ENCODE peak calls at places on chromosomes 3 and 15, in five cellular contexts. One of them, this sample, is unnamed.

GRCh38 chr3:31361391-31362273 is 171.1 kb upstream of the STT3B start:
- DNase-seq in stimulated activated CD8-positive, alpha-beta memory T cell treated with anti-CD3 and anti-CD28 coated beads, Interleukin-4, amount 100 ng/mL, for 1 hour: no peak
- DNase-seq in mucosa of gallbladder: no peak
- DNase-seq in epithelial cell of esophagus: no peak
- DNase-seq in SK-N-SH: no peak
- DNase-seq in this sample: no peak

GRCh38 chr3:53350652-53351051 is 3.3 kb upstream of the DCP1A start:
- DNase-seq in stimulated activated CD8-positive, alpha-beta memory T cell treated with anti-CD3 and anti-CD28 coated beads, Interleukin-4, amount 100 ng/mL, for 1 hour: no peak
- DNase-seq in mucosa of gallbladder: no peak
- DNase-seq in epithelial cell of esophagus: peak; percentile 33
- DNase-seq in SK-N-SH: peak; percentile 36
- DNase-seq in this sample: no peak

GRCh38 chr3:171286580-171287249 is 173.5 kb downstream of the TNIK start:
- DNase-seq in stimulated activated CD8-positive, alpha-beta memory T cell treated with anti-CD3 and anti-CD28 coated beads, Interleukin-4, amount 100 ng/mL, for 1 hour: no peak
- DNase-seq in mucosa of gallbladder: no peak
- DNase-seq in epithelial cell of esophagus: peak; percentile 79
- DNase-seq in SK-N-SH: no peak
- DNase-seq in this sample: peak; percentile 37

GRCh38 chr3:177652556-177653290 is 455.4 kb upstream of the TBL1XR1 start:
- DNase-seq in stimulated activated CD8-positive, alpha-beta memory T cell treated with anti-CD3 and anti-CD28 coated beads, Interleukin-4, amount 100 ng/mL, for 1 hour: no peak
- DNase-seq in mucosa of gallbladder: no peak
- DNase-seq in epithelial cell of esophagus: no peak
- DNase-seq in SK-N-SH: no peak
- DNase-seq in this sample: no peak

GRCh38 chr15:80547264-80547663 is 143.1 kb downstream of the ARNT2 start:
- DNase-seq in stimulated activated CD8-positive, alpha-beta memory T cell treated with anti-CD3 and anti-CD28 coated beads, Interleukin-4, amount 100 ng/mL, for 1 hour: no peak
- DNase-seq in mucosa of gallbladder: no peak
- DNase-seq in epithelial cell of esophagus: no peak
- DNase-seq in SK-N-SH: no peak
- DNase-seq in this sample: no peak

GRCh38 chr3:23480324-23480704 is 277.2 kb downstream of the UBE2E2 start:
- DNase-seq in stimulated activated CD8-positive, alpha-beta memory T cell treated with anti-CD3 and anti-CD28 coated beads, Interleukin-4, amount 100 ng/mL, for 1 hour: no peak
- DNase-seq in mucosa of gallbladder: no peak
- DNase-seq in epithelial cell of esophagus: no peak
- DNase-seq in SK-N-SH: no peak
- DNase-seq in this sample: no peak

GRCh38 chr3:189297957-189298356 is 126.2 kb downstream of the TPRG1 start:
- DNase-seq in stimulated activated CD8-positive, alpha-beta memory T cell treated with anti-CD3 and anti-CD28 coated beads, Interleukin-4, amount 100 ng/mL, for 1 hour: no peak
- DNase-seq in mucosa of gallbladder: no peak
- DNase-seq in epithelial cell of esophagus: peak; percentile 50
- DNase-seq in SK-N-SH: no peak
- DNase-seq in this sample: no peak

GRCh38 chr15:72907733-72908132 is 124.2 kb upstream of the ADPGK start:
- DNase-seq in stimulated activated CD8-positive, alpha-beta memory T cell treated with anti-CD3 and anti-CD28 coated beads, Interleukin-4, amount 100 ng/mL, for 1 hour: no peak
- DNase-seq in mucosa of gallbladder: no peak
- DNase-seq in epithelial cell of esophagus: no peak
- DNase-seq in SK-N-SH: peak; percentile 47
- DNase-seq in this sample: no peak

GRCh38 chr3:53092942-53093341 is 37.3 kb downstream of the RFT1 start:
- DNase-seq in stimulated activated CD8-positive, alpha-beta memory T cell treated with anti-CD3 and anti-CD28 coated beads, Interleukin-4, amount 100 ng/mL, for 1 hour: no peak
- DNase-seq in mucosa of gallbladder: no peak
- DNase-seq in epithelial cell of esophagus: no peak
- DNase-seq in SK-N-SH: no peak
- DNase-seq in this sample: no peak

GRCh38 chr15:55893852-55894251 is 99.6 kb downstream of the NEDD4 start:
- DNase-seq in stimulated activated CD8-positive, alpha-beta memory T cell treated with anti-CD3 and anti-CD28 coated beads, Interleukin-4, amount 100 ng/mL, for 1 hour: no peak
- DNase-seq in mucosa of gallbladder: no peak
- DNase-seq in epithelial cell of esophagus: no peak
- DNase-seq in SK-N-SH: no peak
- DNase-seq in this sample: no peak

GRCh38 chr3:108182339-108182738 is 39.9 kb downstream of the IFT57 start:
- DNase-seq in stimulated activated CD8-positive, alpha-beta memory T cell treated with anti-CD3 and anti-CD28 coated beads, Interleukin-4, amount 100 ng/mL, for 1 hour: no peak
- DNase-seq in mucosa of gallbladder: no peak
- DNase-seq in epithelial cell of esophagus: peak; percentile 28
- DNase-seq in SK-N-SH: no peak
- DNase-seq in this sample: no peak